ENCODE peak calls at places on chromosomes 13 and 19, in five cellular contexts. One of them, this sample, is unnamed.

GRCh38 chr13:32804673-32805260 is 211.5 kb upstream of the KL start:
- DNase-seq in glutamatergic neuron: no peak
- DNase-seq in A549: no peak
- DNase-seq in hypothalamus: no peak
- DNase-seq in ascending aorta: no peak
- DNase-seq in this sample: no peak

GRCh38 chr13:98570929-98571372 is 6.0 kb downstream of the STK24 start:
- DNase-seq in glutamatergic neuron: no peak
- DNase-seq in hypothalamus: no peak
- DNase-seq in A549: no peak
- DNase-seq in ascending aorta: no peak
- DNase-seq in this sample: no peak

GRCh38 chr13:35926859-35927530 is 204.2 kb downstream of the DCLK1 start:
- DNase-seq in glutamatergic neuron: no peak
- DNase-seq in hypothalamus: no peak
- DNase-seq in ascending aorta: no peak
- DNase-seq in A549: no peak
- DNase-seq in this sample: no peak

GRCh38 chr19:49553451-49554271 is 25.9 kb downstream of the RCN3 start:
- DNase-seq in glutamatergic neuron: no peak
- DNase-seq in ascending aorta: no peak
- DNase-seq in A549: no peak
- DNase-seq in hypothalamus: no peak
- DNase-seq in this sample: no peak

GRCh38 chr13:109989155-109989554 is 202.8 kb upstream of the IRS2 start:
- DNase-seq in A549: no peak
- DNase-seq in hypothalamus: no peak
- DNase-seq in ascending aorta: no peak
- DNase-seq in glutamatergic neuron: no peak
- DNase-seq in this sample: no peak

GRCh38 chr19:2110822-2111221 is 14.1 kb downstream of the IZUMO4 start:
- DNase-seq in ascending aorta: no peak
- DNase-seq in A549: no peak
- DNase-seq in glutamatergic neuron: no peak
- DNase-seq in hypothalamus: no peak
- DNase-seq in this sample: no peak

GRCh38 chr19:11278670-11279069 is 16.3 kb upstream of the DOCK6 start:
- DNase-seq in hypothalamus: no peak
- DNase-seq in A549: no peak
- DNase-seq in glutamatergic neuron: no peak
- DNase-seq in ascending aorta: no peak
- DNase-seq in this sample: no peak

GRCh38 chr13:20332361-20333096 is 100.4 kb upstream of the GJB6 start:
- DNase-seq in hypothalamus: no peak
- DNase-seq in A549: no peak
- DNase-seq in glutamatergic neuron: no peak
- DNase-seq in ascending aorta: no peak
- DNase-seq in this sample: peak; percentile 43

GRCh38 chr13:60165391-60166099 is 1.8 kb upstream of the DIAPH3 start:
- DNase-seq in glutamatergic neuron: no peak
- DNase-seq in ascending aorta: no peak
- DNase-seq in hypothalamus: no peak
- DNase-seq in A549: no peak
- DNase-seq in this sample: no peak

GRCh38 chr13:40943073-40943472 is 76.0 kb downstream of the ELF1 start:
- DNase-seq in A549: no peak
- DNase-seq in hypothalamus: no peak
- DNase-seq in glutamatergic neuron: no peak
- DNase-seq in ascending aorta: no peak
- DNase-seq in this sample: no peak

GRCh38 chr13:102854675-102855074 is 8.8 kb downstream of the ERCC5 start:
- DNase-seq in glutamatergic neuron: no peak
- DNase-seq in A549: no peak
- DNase-seq in hypothalamus: no peak
- DNase-seq in ascending aorta: no peak
- DNase-seq in this sample: peak; percentile 87

GRCh38 chr19:40143612-40144011 is 47.6 kb upstream of the MAP3K10 start:
- DNase-seq in glutamatergic neuron: no peak
- DNase-seq in A549: no peak
- DNase-seq in hypothalamus: no peak
- DNase-seq in ascending aorta: no peak
- DNase-seq in this sample: no peak

GRCh38 chr13:32443111-32443510 is 15.2 kb upstream of the N4BP2L1 start:
- DNase-seq in ascending aorta: no peak
- DNase-seq in glutamatergic neuron: no peak
- DNase-seq in hypothalamus: no peak
- DNase-seq in A549: peak; percentile 26
- DNase-seq in this sample: peak; percentile 65

GRCh38 chr13:99055286-99056073 is 77.6 kb upstream of the DOCK9 start:
- DNase-seq in hypothalamus: no peak
- DNase-seq in glutamatergic neuron: no peak
- DNase-seq in A549: no peak
- DNase-seq in ascending aorta: no peak
- DNase-seq in this sample: no peak

GRCh38 chr13:101049166-101049850 is 367.0 kb downstream of the NALCN start:
- DNase-seq in glutamatergic neuron: no peak
- DNase-seq in ascending aorta: no peak
- DNase-seq in hypothalamus: no peak
- DNase-seq in A549: no peak
- DNase-seq in this sample: no peak

GRCh38 chr19:9917322-9917721 is 19.0 kb downstream of the OLFM2 start:
- DNase-seq in A549: peak; percentile 61
- DNase-seq in hypothalamus: peak; percentile 2
- DNase-seq in ascending aorta: peak; percentile 64
- DNase-seq in glutamatergic neuron: no peak
- DNase-seq in this sample: no peak

GRCh38 chr19:42465827-42466280 is 23.1 kb upstream of the CXCL17 start:
- DNase-seq in glutamatergic neuron: no peak
- DNase-seq in A549: no peak
- DNase-seq in ascending aorta: no peak
- DNase-seq in hypothalamus: no peak
- DNase-seq in this sample: no peak

GRCh38 chr19:39557791-39558622 is 18.0 kb upstream of the EID2 start:
- DNase-seq in glutamatergic neuron: no peak
- DNase-seq in A549: no peak
- DNase-seq in hypothalamus: no peak
- DNase-seq in ascending aorta: no peak
- DNase-seq in this sample: no peak

GRCh38 chr13:32139251-32139650 is 107.7 kb downstream of the FRY start:
- DNase-seq in hypothalamus: no peak
- DNase-seq in ascending aorta: no peak
- DNase-seq in A549: no peak
- DNase-seq in glutamatergic neuron: no peak
- DNase-seq in this sample: no peak

GRCh38 chr13:98466634-98467236 is 110.2 kb downstream of the STK24 start:
- DNase-seq in glutamatergic neuron: peak; percentile 83
- DNase-seq in hypothalamus: no peak
- DNase-seq in A549: peak; percentile 55
- DNase-seq in ascending aorta: no peak
- DNase-seq in this sample: no peak

GRCh38 chr19:17685451-17686026 is 2.6 kb downstream of the UNC13A start:
- DNase-seq in ascending aorta: no peak
- DNase-seq in hypothalamus: no peak
- DNase-seq in glutamatergic neuron: no peak
- DNase-seq in A549: peak; percentile 16
- DNase-seq in this sample: no peak

GRCh38 chr13:48125794-48126228 is 30.9 kb upstream of the MED4 start:
- DNase-seq in ascending aorta: no peak
- DNase-seq in hypothalamus: no peak
- DNase-seq in glutamatergic neuron: no peak
- DNase-seq in A549: no peak
- DNase-seq in this sample: no peak

GRCh38 chr13:107450931-107451330 is 764.4 kb downstream of the LIG4 start:
- DNase-seq in hypothalamus: no peak
- DNase-seq in A549: no peak
- DNase-seq in ascending aorta: peak; percentile 78
- DNase-seq in glutamatergic neuron: no peak
- DNase-seq in this sample: peak; percentile 58

GRCh38 chr19:42282036-42282762 is 13.1 kb downstream of the CIC start:
- DNase-seq in ascending aorta: no peak
- DNase-seq in A549: no peak
- DNase-seq in glutamatergic neuron: no peak
- DNase-seq in hypothalamus: no peak
- DNase-seq in this sample: no peak

GRCh38 chr19:45063851-45064801 is 12.2 kb downstream of the ZNF296 start:
- DNase-seq in glutamatergic neuron: no peak
- DNase-seq in ascending aorta: no peak
- DNase-seq in A549: no peak
- DNase-seq in hypothalamus: no peak
- DNase-seq in this sample: no peak

GRCh38 chr19:1318678-1319471 is 33.2 kb downstream of the EFNA2 start:
- DNase-seq in ascending aorta: no peak
- DNase-seq in A549: no peak
- DNase-seq in glutamatergic neuron: no peak
- DNase-seq in hypothalamus: no peak
- DNase-seq in this sample: no peak